ENCODE peak calls at places on chromosomes 5 and 9, in nine cellular contexts. E is CD8-positive, alpha-beta T cell; A is left ventricle myocardium inferior; I is heart right ventricle; J is right atrium auricular region; P is right cardiac atrium; T is spleen; U is suprapubic skin; R is BE2C. F is an unnamed sample. For H3K27me3, the result is how much of the 10 kb centered on the place peaks cover.

GRCh38 chr5:31530541-31531265 is 1.2 kb downstream of the DROSHA start:
- DNase-seq in J (no peak), E (no peak), U (no peak), R (no peak), P (no peak), T (no peak), I (no peak), A (no peak), F (no peak)

GRCh38 chr9:17578911-17579793 is at the start of gene SH3GL2:
- DNase-seq in J (no peak), P (peak), U (no peak), T (no peak), R (peak), I (no peak), E (no peak), A (peak), F (no peak)

GRCh38 chr9:86045654-86046053 is 53.7 kb downstream of the GOLM1 start:
- DNase-seq in J (no peak), P (no peak), R (no peak), A (no peak), U (no peak), T (no peak), E (no peak), I (no peak), F (no peak)

GRCh38 chr5:32942225-32942989 is 231.3 kb downstream of the NPR3 start:
- DNase-seq in E (no peak), A (no peak), I (no peak), P (no peak), J (no peak), U (no peak), R (peak), T (no peak), F (no peak)

GRCh38 chr9:125746774-125747052 is 460 bp upstream of the PBX3 start:
- DNase-seq in R (no peak), A (no peak), I (no peak), J (no peak), E (no peak), P (no peak), U (no peak), T (no peak), F (no peak)

GRCh38 chr9:125522328-125522725 is 184.7 kb downstream of the MAPKAP1 start:
- DNase-seq in A (no peak), T (no peak), J (no peak), I (no peak), E (no peak), R (no peak), U (no peak), P (no peak), F (no peak)

GRCh38 chr5:39200081-39200480 is 19.3 kb downstream of the FYB1 start:
- DNase-seq in U (no peak), I (no peak), T (no peak), J (no peak), P (no peak), R (no peak), A (no peak), E (no peak), F (no peak)

GRCh38 chr5:17182494-17182893 is 34.9 kb upstream of the BASP1 start:
- DNase-seq in A (no peak), T (no peak), R (no peak), U (no peak), E (no peak), J (no peak), I (no peak), P (no peak), F (no peak)

GRCh38 chr5:7391688-7392400 is 4.1 kb upstream of the ADCY2 start:
- DNase-seq in T (no peak), J (no peak), A (no peak), I (no peak), U (no peak), E (no peak), R (no peak), P (no peak), F (no peak)

GRCh38 chr5:13251623-13252367 is 692.7 kb downstream of the DNAH5 start:
- DNase-seq in R (no peak), I (peak), U (no peak), P (peak), E (no peak), T (no peak), A (peak), J (no peak), F (no peak)

GRCh38 chr9:81519816-81520215 is 169.5 kb downstream of the TLE1 start:
- DNase-seq in P (no peak), I (no peak), T (no peak), R (no peak), J (no peak), U (no peak), A (no peak), E (no peak), F (no peak)

GRCh38 chr5:169717298-169717697 is 80.2 kb downstream of the DOCK2 start:
- DNase-seq in R (no peak), U (no peak), I (no peak), J (no peak), E (no peak), P (no peak), T (no peak), A (no peak), F (no peak)

GRCh38 chr5:58778888-58779287 is 196.0 kb downstream of the RAB3C start:
- DNase-seq in T (no peak), J (no peak), A (no peak), E (no peak), I (no peak), P (no peak), R (no peak), U (no peak), F (no peak)

GRCh38 chr9:88658311-88658822 is 123.4 kb downstream of the NXNL2 start:
- DNase-seq in I (peak), A (peak), J (peak), R (peak), U (no peak), T (no peak), P (peak), E (no peak), F (no peak)

DNA sequence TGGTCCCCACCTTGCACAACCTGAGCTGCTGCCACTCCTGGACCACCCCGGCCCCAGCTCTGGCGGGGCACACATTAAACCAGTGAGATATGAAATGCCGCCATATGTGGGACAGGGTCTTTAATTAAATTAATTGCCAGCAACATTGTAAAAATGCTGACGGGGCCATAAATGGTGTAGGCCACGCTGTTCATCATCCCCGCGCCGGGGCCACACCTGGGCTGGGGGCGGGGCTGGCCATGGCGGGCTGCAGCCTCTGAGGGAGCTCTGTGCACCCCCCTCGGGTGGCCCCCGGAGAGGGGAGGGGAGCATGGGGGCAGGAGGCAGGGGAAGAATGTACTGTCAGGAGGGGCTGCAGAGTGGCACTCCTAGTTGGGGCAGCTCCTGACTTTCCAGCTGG is 41.0 kb downstream of the UNC5A start:
- DNase-seq in A (no peak), J (no peak), T (no peak), U (no peak), P (peak), I (no peak), E (no peak), R (no peak), F (no peak)
- H3K27me3 ChIP-seq in A (half or more), J (under half), T (under half), U (half or more), P (under half), I (half or more), E (under half), R (under half), F (under half)

GRCh38 chr9:134936762-134937555 is 19.2 kb upstream of the FCN1 start:
- DNase-seq in U (no peak), I (no peak), A (no peak), J (no peak), P (peak), T (peak), R (no peak), E (no peak), F (no peak)

GRCh38 chr9:134937566-134938345 is 20.0 kb upstream of the FCN1 start:
- DNase-seq in T (peak), E (no peak), P (peak), U (no peak), J (no peak), R (no peak), I (no peak), A (no peak), F (no peak)

GRCh38 chr9:134935056-134936020 is 17.6 kb upstream of the FCN1 start:
- DNase-seq in J (no peak), U (no peak), R (no peak), A (no peak), T (peak), I (no peak), P (peak), E (no peak), F (no peak)

GRCh38 chr9:134938346-134939079 is 20.8 kb upstream of the FCN1 start:
- DNase-seq in T (peak), I (no peak), J (no peak), U (no peak), E (no peak), R (no peak), P (peak), A (no peak), F (no peak)

GRCh38 chr9:134936021-134936761 is 18.5 kb upstream of the FCN1 start:
- DNase-seq in J (no peak), P (peak), T (peak), R (no peak), A (no peak), U (no peak), E (no peak), I (no peak), F (no peak)
- H3K27me3 ChIP-seq in J (under half), P (under half), T (under half), R (under half), A (half or more), U (under half), E (under half), I (under half), F (under half)

GRCh38 chr9:137160054-137160425 is 9.8 kb downstream of the LRRC26 start:
- DNase-seq in E (no peak), I (no peak), P (peak), R (no peak), J (no peak), U (no peak), A (no peak), T (no peak), F (no peak)
- H3K27me3 ChIP-seq in E (under half), I (half or more), P (under half), R (under half), J (under half), U (half or more), A (half or more), T (half or more), F (half or more)

GRCh38 chr9:121499177-121499426 is 542 bp downstream of the GGTA1 start:
- DNase-seq in I (no peak), T (no peak), R (no peak), U (no peak), E (no peak), P (no peak), A (no peak), J (no peak), F (no peak)

GRCh38 chr9:121500165-121500478 is 478 bp upstream of the GGTA1 start:
- DNase-seq in U (no peak), J (no peak), I (no peak), E (no peak), A (no peak), T (no peak), P (no peak), R (no peak), F (no peak)

GRCh38 chr9:121498487-121499176 is 1.0 kb downstream of the GGTA1 start:
- DNase-seq in I (peak), R (no peak), A (no peak), E (no peak), P (peak), T (peak), J (peak), U (no peak), F (no peak)

GRCh38 chr9:121499427-121500164 is at the start of gene GGTA1:
- DNase-seq in T (peak), E (no peak), A (peak), J (peak), U (peak), P (peak), I (peak), R (peak), F (peak)

GRCh38 chr9:121498150-121498486 is 1.5 kb downstream of the GGTA1 start:
- DNase-seq in J (peak), E (no peak), R (peak), T (no peak), P (peak), A (peak), U (no peak), I (no peak), F (no peak)
- H3K27me3 ChIP-seq in J (under half), E (under half), R (under half), T (under half), P (under half), A (under half), U (under half), I (under half), F (under half)

GRCh38 chr9:69715096-69715495 is 42.9 kb upstream of the APBA1 start:
- DNase-seq in J (no peak), P (no peak), I (no peak), E (no peak), R (no peak), T (no peak), A (no peak), U (no peak), F (no peak)

GRCh38 chr9:69719368-69719767 is 40.4 kb downstream of the PTAR1 start:
- DNase-seq in R (no peak), T (no peak), J (no peak), P (no peak), I (no peak), U (no peak), E (no peak), A (no peak), F (no peak)

GRCh38 chr9:69715825-69716224 is 43.7 kb upstream of the APBA1 start:
- DNase-seq in R (no peak), I (no peak), A (no peak), J (no peak), P (no peak), E (no peak), T (no peak), U (no peak), F (no peak)

DNA sequence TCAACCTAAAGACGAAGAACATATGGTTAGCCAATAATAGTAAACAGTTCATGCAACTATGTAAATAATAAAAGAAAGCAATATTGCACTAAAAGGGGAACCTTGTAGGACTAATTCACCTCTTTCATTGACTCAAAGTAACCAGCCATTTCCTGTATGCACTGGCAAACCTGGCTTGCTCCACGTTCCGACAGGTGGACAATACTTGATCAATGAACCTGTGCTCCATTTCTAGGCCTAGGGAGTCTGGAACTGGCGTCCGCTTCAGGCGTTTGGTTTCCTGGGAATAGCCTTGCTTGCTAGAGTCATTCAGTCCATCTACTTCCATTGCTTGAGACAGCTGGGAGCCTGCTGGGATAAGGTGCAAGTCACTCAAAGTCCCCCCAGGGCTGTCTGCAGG is 41.6 kb downstream of the PTAR1 start:
- DNase-seq in P (no peak), T (no peak), J (no peak), A (no peak), R (no peak), U (no peak), E (no peak), I (no peak), F (no peak)
- H3K27me3 ChIP-seq in P (under half), T (under half), J (under half), A (under half), R (under half), U (under half), E (under half), I (under half), F (under half)

DNA sequence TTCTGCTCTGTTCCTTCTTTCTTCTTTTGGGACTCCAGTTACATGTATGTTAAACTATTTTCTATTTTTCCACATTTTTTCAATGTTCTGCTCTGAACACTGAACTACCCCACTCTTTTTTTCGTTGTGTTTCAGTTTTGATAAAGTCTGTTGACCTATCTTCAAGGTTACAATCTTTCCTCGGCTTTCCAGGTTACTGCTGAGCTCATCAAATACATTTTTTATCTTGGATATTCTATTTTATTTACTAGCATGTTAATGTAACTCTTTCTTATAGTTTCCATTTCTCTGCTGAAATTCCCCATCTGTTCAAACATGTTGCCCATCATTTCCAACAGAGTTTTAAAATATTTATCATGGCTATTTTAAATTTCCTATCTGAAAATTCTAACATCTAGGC is 13.8 kb downstream of the NEUROG1 start:
- DNase-seq in E (no peak), I (no peak), J (no peak), U (no peak), T (no peak), P (no peak), A (no peak), R (no peak), F (no peak)
- H3K27me3 ChIP-seq in E (under half), I (half or more), J (under half), U (under half), T (under half), P (under half), A (half or more), R (under half), F (under half)

DNA sequence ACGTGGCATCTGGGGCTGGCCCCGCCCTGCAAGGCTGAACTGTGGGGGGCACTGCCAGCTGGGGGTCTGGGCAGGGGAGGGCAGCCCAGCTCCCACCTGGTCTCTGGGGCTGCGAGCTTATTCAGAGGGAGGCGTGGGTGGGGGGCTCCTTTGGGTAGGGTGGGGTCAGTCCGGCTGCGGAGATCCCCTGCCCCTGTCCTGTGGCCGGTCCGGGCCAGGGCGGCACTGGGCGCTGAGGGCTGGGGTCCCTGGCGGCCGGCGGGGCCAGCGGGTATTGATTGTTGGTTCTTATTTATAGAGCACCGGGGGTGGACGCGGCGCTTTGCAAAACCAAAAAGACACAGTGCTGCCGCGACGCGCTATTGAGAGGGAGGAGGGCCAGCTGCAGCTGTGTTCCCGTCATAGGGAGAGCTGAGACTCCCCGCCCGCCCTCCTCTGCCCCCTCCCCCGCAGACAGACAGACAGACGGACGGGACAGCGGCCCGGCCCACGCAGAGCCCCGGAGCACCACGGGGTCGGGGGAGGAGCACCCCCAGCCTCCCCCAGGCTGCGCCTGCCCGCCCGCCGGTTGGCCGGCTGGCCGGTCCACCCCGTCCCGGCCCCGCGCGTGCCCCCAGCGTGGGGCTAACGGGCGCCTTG is 2.6 kb downstream of the LRRC26 start:
- DNase-seq in T (no peak), I (no peak), A (no peak), R (no peak), J (no peak), P (peak), E (no peak), U (no peak), F (no peak)
- H3K27me3 ChIP-seq in T (half or more), I (half or more), A (half or more), R (half or more), J (under half), P (under half), E (under half), U (half or more), F (half or more)

GRCh38 chr5:16064135-16064893 is 115.3 kb downstream of the MARCHF11 start:
- DNase-seq in U (no peak), T (no peak), P (no peak), A (no peak), J (no peak), R (peak), I (no peak), E (no peak), F (no peak)

GRCh38 chr5:16066810-16067209 is 112.8 kb downstream of the MARCHF11 start:
- DNase-seq in P (no peak), E (no peak), U (no peak), A (no peak), I (no peak), T (no peak), J (no peak), R (no peak), F (no peak)

GRCh38 chr5:16065810-16066209 is 113.8 kb downstream of the MARCHF11 start:
- DNase-seq in T (no peak), J (no peak), E (no peak), U (no peak), I (no peak), A (no peak), P (no peak), R (no peak), F (no peak)

GRCh38 chr5:16067415-16067814 is 112.2 kb downstream of the MARCHF11 start:
- DNase-seq in P (no peak), U (no peak), T (no peak), I (no peak), J (no peak), A (no peak), R (no peak), E (no peak), F (no peak)

GRCh38 chr5:16066320-16066719 is 113.3 kb downstream of the MARCHF11 start:
- DNase-seq in J (no peak), P (no peak), I (no peak), T (no peak), A (no peak), U (no peak), R (no peak), E (no peak), F (no peak)
- H3K27me3 ChIP-seq in J (under half), P (under half), I (under half), T (under half), A (under half), U (under half), R (under half), E (under half), F (under half)

GRCh38 chr5:80566711-80567259 is 3.3 kb downstream of the ANKRD34B start:
- DNase-seq in I (no peak), A (no peak), P (no peak), R (no peak), T (no peak), J (peak), E (no peak), U (no peak), F (no peak)
- H3K27me3 ChIP-seq in I (half or more), A (half or more), P (under half), R (half or more), T (under half), J (under half), E (under half), U (half or more), F (half or more)